ENCODE peak calls at places on chromosome 9, in six cellular contexts. Q, X, C, I, E and N are unnamed samples.
A peak's percentile ranks its signal among the peaks of the same experiment; 100 is the strongest.

GRCh38 chr9:98549401-98549800 is 159.3 kb downstream of the GABBR2 start:
- DNase-seq in E (no peak), Q (no peak), I (no peak), C (no peak), X (no peak), N (no peak)

GRCh38 chr9:32587901-32588300 is 14.9 kb upstream of the NDUFB6 start:
- DNase-seq in C (no peak), X (no peak), I (no peak), E (no peak), Q (no peak), N (no peak)

GRCh38 chr9:105246656-105247162 is 2.3 kb downstream of the SLC44A1 start:
- DNase-seq in C (no peak), X (no peak), I (no peak), E (no peak), Q (no peak), N (no peak)

GRCh38 chr9:107484117-107484723 is 5.3 kb downstream of the KLF4 start:
- DNase-seq in E (peak; percentile 7), I (peak; percentile 68), X (peak; percentile 51), Q (peak; percentile 29), C (peak; percentile 84), N (peak; percentile 81)

GRCh38 chr9:108842610-108843295 is 13.0 kb downstream of the ACTL7B start:
- DNase-seq in I (no peak), Q (no peak), E (no peak), X (no peak), C (peak; percentile 76), N (no peak)

GRCh38 chr9:133990366-133991210 is 1.5 kb downstream of the VAV2 start:
- DNase-seq in I (peak; percentile 93), C (peak; percentile 82), X (peak; percentile 46), E (no peak), Q (no peak), N (no peak)

GRCh38 chr9:131942076-131942720 is 137.5 kb downstream of the MED27 start:
- DNase-seq in C (no peak), E (no peak), I (no peak), Q (no peak), X (no peak), N (no peak)

GRCh38 chr9:91572044-91572443 is 148.4 kb upstream of the NFIL3 start:
- DNase-seq in X (no peak), Q (no peak), I (no peak), E (no peak), C (no peak), N (no peak)

GRCh38 chr9:70954126-70954525 is 167.3 kb downstream of the TRPM3 start:
- DNase-seq in C (peak; percentile 6), I (no peak), Q (no peak), E (no peak), X (no peak), N (no peak)

GRCh38 chr9:125522328-125522725 is 184.7 kb downstream of the MAPKAP1 start:
- DNase-seq in I (no peak), Q (no peak), C (peak; percentile 16), E (no peak), X (no peak), N (peak; percentile 8)

GRCh38 chr9:83167126-83167525 is 104.2 kb upstream of the RASEF start:
- DNase-seq in I (no peak), C (no peak), X (no peak), Q (no peak), E (no peak), N (no peak)

GRCh38 chr9:93652604-93653592 is 76.5 kb downstream of the PHF2 start:
- DNase-seq in C (no peak), I (no peak), E (no peak), Q (no peak), X (no peak), N (no peak)

GRCh38 chr9:97307091-97307490 is 368 bp upstream of the CCDC180 start:
- DNase-seq in E (no peak), Q (peak; percentile 75), X (no peak), I (no peak), C (peak; percentile 66), N (no peak)

GRCh38 chr9:5536684-5537083 is 26.4 kb downstream of the PDCD1LG2 start:
- DNase-seq in Q (no peak), C (no peak), X (no peak), E (no peak), I (no peak), N (peak; percentile 34)

GRCh38 chr9:111928342-111928720 is 31.7 kb downstream of the UGCG start:
- DNase-seq in Q (no peak), X (no peak), I (no peak), C (no peak), E (no peak), N (no peak)

GRCh38 chr9:132935021-132935420 is 9.4 kb downstream of the TSC1 start:
- DNase-seq in I (no peak), Q (no peak), C (no peak), X (no peak), E (no peak), N (no peak)

GRCh38 chr9:1235650-1236401 is 185.7 kb downstream of the DMRT2 start:
- DNase-seq in E (no peak), I (no peak), C (no peak), X (no peak), Q (no peak), N (no peak)

GRCh38 chr9:111287127-111287526 is 42.9 kb downstream of the OR2K2 start:
- DNase-seq in E (no peak), C (no peak), X (no peak), I (no peak), Q (no peak), N (no peak)

GRCh38 chr9:135471751-135472640 is 7.6 kb upstream of the PPP1R26 start:
- DNase-seq in X (no peak), E (no peak), Q (peak; percentile 14), I (no peak), C (no peak), N (no peak)

GRCh38 chr9:133583111-133583510 is 26.1 kb downstream of the FAM163B start:
- DNase-seq in C (no peak), E (no peak), X (no peak), Q (no peak), I (no peak), N (no peak)

GRCh38 chr9:127942152-127943010 is 4.7 kb upstream of the DPM2 start:
- DNase-seq in X (peak; percentile 63), I (peak; percentile 43), Q (peak; percentile 67), E (no peak), C (peak; percentile 58), N (peak; percentile 68)

GRCh38 chr9:6096821-6097220 is 81.4 kb upstream of the RANBP6 start:
- DNase-seq in Q (no peak), X (no peak), I (no peak), E (no peak), C (peak; percentile 26), N (no peak)

GRCh38 chr9:84754896-84755295 is 85.4 kb downstream of the NTRK2 start:
- DNase-seq in Q (no peak), X (no peak), E (no peak), C (no peak), I (no peak), N (no peak)

GRCh38 chr9:131281119-131281965 is 5.0 kb upstream of the FAM78A start:
- DNase-seq in C (no peak), I (no peak), Q (no peak), E (no peak), X (no peak), N (no peak)

GRCh38 chr9:109852561-109852960 is 72.6 kb downstream of the PALM2AKAP2 start:
- DNase-seq in E (no peak), C (no peak), I (no peak), X (no peak), Q (no peak), N (no peak)

DNA sequence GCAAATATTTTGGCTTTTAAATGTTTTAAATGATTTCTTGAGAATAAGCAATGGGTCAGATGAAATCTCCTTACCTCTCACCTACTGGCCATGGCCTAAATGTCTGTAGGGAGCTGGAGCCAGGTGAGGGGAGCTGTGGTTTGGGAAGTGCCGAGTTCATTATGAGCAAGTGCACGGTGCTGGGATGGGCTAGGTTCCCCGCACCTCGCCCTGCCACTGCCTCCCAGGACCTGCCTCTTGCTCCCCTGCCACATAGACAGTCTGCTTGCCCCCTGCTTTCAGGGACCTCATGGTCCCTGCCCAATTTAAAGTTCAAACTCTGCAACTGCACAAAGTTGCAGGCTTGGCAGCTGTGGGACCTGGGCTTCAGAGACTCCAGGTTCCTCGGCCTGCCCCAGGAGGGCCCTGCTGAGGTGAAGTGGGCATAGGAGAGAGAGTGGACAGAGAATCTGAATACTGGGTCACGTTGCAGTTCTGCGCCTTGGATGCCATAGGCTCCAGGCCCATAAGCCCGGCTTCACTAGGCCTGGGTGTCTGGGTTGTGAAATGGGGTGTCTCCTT is 5.4 kb downstream of the OR13J1 start:
- DNase-seq in I (no peak), C (no peak), E (no peak), Q (no peak), X (no peak), N (no peak)
- TF ChIP-seq MYC in I (no peak), C (no peak), E (no peak), Q (no peak), X (no peak), N (no peak)

GRCh38 chr9:129064499-129064908 is 16.4 kb upstream of the DOLPP1 start:
- DNase-seq in E (no peak), C (no peak), Q (no peak), X (no peak), I (peak; percentile 95), N (peak; percentile 92)
- TF ChIP-seq POLR2A in E (no peak), C (no peak), Q (no peak), X (no peak), I (peak; percentile 33), N (no peak)

DNA sequence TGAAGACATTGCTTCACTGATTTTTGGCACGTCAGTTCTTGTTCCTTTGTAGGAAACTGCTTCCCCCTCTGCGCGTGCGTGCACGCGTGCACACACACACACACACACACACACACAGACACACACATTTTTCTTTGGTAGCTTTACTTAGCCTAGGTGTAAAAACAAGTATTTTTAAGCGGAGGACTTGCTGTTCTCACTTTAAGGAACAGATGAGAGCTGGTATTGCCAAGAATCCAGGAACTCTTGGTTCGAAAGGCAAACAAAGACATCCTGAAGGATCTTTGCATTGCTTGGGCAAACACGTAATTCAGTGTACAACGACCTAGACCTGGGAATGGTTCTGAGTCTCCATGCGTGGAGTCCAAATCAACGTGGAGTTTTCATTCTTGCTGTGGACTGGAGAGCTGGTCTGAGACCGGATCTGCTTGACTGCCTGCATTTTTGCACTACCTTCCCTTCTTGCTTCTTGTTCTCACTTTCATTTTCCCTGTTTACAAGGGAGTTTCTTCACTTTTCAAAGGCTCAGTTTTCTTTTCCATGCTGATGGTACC is 8.2 kb downstream of the TMEM268 start:
- DNase-seq in E (no peak), I (no peak), X (no peak), Q (no peak), C (peak; percentile 52), N (no peak)
- H3K4me3 ChIP-seq in E (peak overlapping the region; percentile 56), I (no peak overlapping the region), X (no peak overlapping the region), Q (no peak overlapping the region), C (peak overlapping the region; percentile 60), N (no peak overlapping the region)

GRCh38 chr9:136562746-136563506 is 17.1 kb upstream of the NOTCH1 start:
- DNase-seq in E (no peak), X (no peak), C (peak; percentile 39), I (no peak), Q (no peak), N (no peak)

GRCh38 chr9:136565722-136566552 is 20.1 kb upstream of the NOTCH1 start:
- DNase-seq in E (no peak), I (no peak), X (no peak), C (no peak), Q (no peak), N (no peak)

GRCh38 chr9:136563646-136564321 is 17.9 kb upstream of the NOTCH1 start:
- DNase-seq in E (no peak), X (no peak), Q (no peak), C (no peak), I (no peak), N (no peak)

GRCh38 chr9:136565075-136565721 is 19.4 kb upstream of the NOTCH1 start:
- DNase-seq in Q (no peak), X (no peak), I (no peak), E (no peak), C (no peak), N (no peak)

GRCh38 chr9:136564379-136564988 is 18.6 kb upstream of the NOTCH1 start:
- DNase-seq in I (no peak), E (peak; percentile 63), X (no peak), Q (peak; percentile 42), C (no peak), N (peak; percentile 85)
- TF ChIP-seq MYC in I (no peak), E (no peak), X (no peak), Q (no peak), C (no peak), N (peak; percentile 62)